ENCODE peak calls at places on chromosomes 3 and 15, in nine cellular contexts. One of them, this sample, is unnamed.

GRCh38 chr3:101890716-101891115 is 41.4 kb downstream of the NFKBIZ start:
- DNase-seq in T-helper 17 cell: no peak
- DNase-seq in naive thymus-derived CD8-positive, alpha-beta T cell: no peak
- DNase-seq in activated CD4-positive, alpha-beta T cell treated with anti-CD3 and anti-CD28 coated beads, Interleukin-2, amount 50 U/mL, for 4 hours: no peak
- DNase-seq in stimulated activated CD8-positive, alpha-beta memory T cell treated with anti-CD3 and anti-CD28 coated beads, Interleukin-4, amount 100 ng/mL, for 1 hour: no peak
- DNase-seq in GM20000: no peak
- DNase-seq in lung microvascular endothelial cell: no peak
- DNase-seq in left ventricle myocardium inferior: no peak
- DNase-seq in SJSA1: peak; percentile 58
- DNase-seq in this sample: no peak

GRCh38 chr3:64305731-64306130 is 80.5 kb upstream of the PRICKLE2 start:
- DNase-seq in left ventricle myocardium inferior: no peak
- DNase-seq in lung microvascular endothelial cell: no peak
- DNase-seq in stimulated activated CD8-positive, alpha-beta memory T cell treated with anti-CD3 and anti-CD28 coated beads, Interleukin-4, amount 100 ng/mL, for 1 hour: no peak
- DNase-seq in SJSA1: no peak
- DNase-seq in activated CD4-positive, alpha-beta T cell treated with anti-CD3 and anti-CD28 coated beads, Interleukin-2, amount 50 U/mL, for 4 hours: no peak
- DNase-seq in T-helper 17 cell: no peak
- DNase-seq in GM20000: no peak
- DNase-seq in naive thymus-derived CD8-positive, alpha-beta T cell: no peak
- DNase-seq in this sample: no peak

GRCh38 chr3:164897335-164897734 is 181.0 kb downstream of the SI start:
- DNase-seq in SJSA1: no peak
- DNase-seq in T-helper 17 cell: no peak
- DNase-seq in GM20000: no peak
- DNase-seq in left ventricle myocardium inferior: no peak
- DNase-seq in activated CD4-positive, alpha-beta T cell treated with anti-CD3 and anti-CD28 coated beads, Interleukin-2, amount 50 U/mL, for 4 hours: no peak
- DNase-seq in stimulated activated CD8-positive, alpha-beta memory T cell treated with anti-CD3 and anti-CD28 coated beads, Interleukin-4, amount 100 ng/mL, for 1 hour: no peak
- DNase-seq in naive thymus-derived CD8-positive, alpha-beta T cell: no peak
- DNase-seq in lung microvascular endothelial cell: no peak
- DNase-seq in this sample: no peak

GRCh38 chr3:41356775-41357174 is 157.5 kb downstream of the CTNNB1 start:
- DNase-seq in left ventricle myocardium inferior: no peak
- DNase-seq in lung microvascular endothelial cell: no peak
- DNase-seq in SJSA1: no peak
- DNase-seq in T-helper 17 cell: no peak
- DNase-seq in stimulated activated CD8-positive, alpha-beta memory T cell treated with anti-CD3 and anti-CD28 coated beads, Interleukin-4, amount 100 ng/mL, for 1 hour: no peak
- DNase-seq in GM20000: no peak
- DNase-seq in naive thymus-derived CD8-positive, alpha-beta T cell: no peak
- DNase-seq in activated CD4-positive, alpha-beta T cell treated with anti-CD3 and anti-CD28 coated beads, Interleukin-2, amount 50 U/mL, for 4 hours: no peak
- DNase-seq in this sample: no peak

GRCh38 chr3:179837374-179837773 is 184.5 kb downstream of the USP13 start:
- DNase-seq in left ventricle myocardium inferior: no peak
- DNase-seq in activated CD4-positive, alpha-beta T cell treated with anti-CD3 and anti-CD28 coated beads, Interleukin-2, amount 50 U/mL, for 4 hours: no peak
- DNase-seq in stimulated activated CD8-positive, alpha-beta memory T cell treated with anti-CD3 and anti-CD28 coated beads, Interleukin-4, amount 100 ng/mL, for 1 hour: no peak
- DNase-seq in T-helper 17 cell: no peak
- DNase-seq in naive thymus-derived CD8-positive, alpha-beta T cell: no peak
- DNase-seq in SJSA1: no peak
- DNase-seq in GM20000: no peak
- DNase-seq in lung microvascular endothelial cell: peak; percentile 39
- DNase-seq in this sample: no peak

GRCh38 chr3:98564282-98565005 is 29.0 kb downstream of the CPOX start:
- DNase-seq in activated CD4-positive, alpha-beta T cell treated with anti-CD3 and anti-CD28 coated beads, Interleukin-2, amount 50 U/mL, for 4 hours: no peak
- DNase-seq in left ventricle myocardium inferior: no peak
- DNase-seq in naive thymus-derived CD8-positive, alpha-beta T cell: peak; percentile 61
- DNase-seq in T-helper 17 cell: no peak
- DNase-seq in stimulated activated CD8-positive, alpha-beta memory T cell treated with anti-CD3 and anti-CD28 coated beads, Interleukin-4, amount 100 ng/mL, for 1 hour: no peak
- DNase-seq in SJSA1: no peak
- DNase-seq in lung microvascular endothelial cell: no peak
- DNase-seq in GM20000: no peak
- DNase-seq in this sample: no peak

GRCh38 chr3:132231633-132232032 is 85.6 kb upstream of the ACP3 start:
- DNase-seq in T-helper 17 cell: no peak
- DNase-seq in left ventricle myocardium inferior: no peak
- DNase-seq in SJSA1: no peak
- DNase-seq in activated CD4-positive, alpha-beta T cell treated with anti-CD3 and anti-CD28 coated beads, Interleukin-2, amount 50 U/mL, for 4 hours: no peak
- DNase-seq in stimulated activated CD8-positive, alpha-beta memory T cell treated with anti-CD3 and anti-CD28 coated beads, Interleukin-4, amount 100 ng/mL, for 1 hour: no peak
- DNase-seq in lung microvascular endothelial cell: no peak
- DNase-seq in naive thymus-derived CD8-positive, alpha-beta T cell: no peak
- DNase-seq in GM20000: no peak
- DNase-seq in this sample: no peak

GRCh38 chr15:48641416-48641815 is 4.1 kb downstream of the FBN1 start:
- DNase-seq in stimulated activated CD8-positive, alpha-beta memory T cell treated with anti-CD3 and anti-CD28 coated beads, Interleukin-4, amount 100 ng/mL, for 1 hour: no peak
- DNase-seq in naive thymus-derived CD8-positive, alpha-beta T cell: no peak
- DNase-seq in left ventricle myocardium inferior: no peak
- DNase-seq in T-helper 17 cell: no peak
- DNase-seq in SJSA1: no peak
- DNase-seq in lung microvascular endothelial cell: peak; percentile 77
- DNase-seq in activated CD4-positive, alpha-beta T cell treated with anti-CD3 and anti-CD28 coated beads, Interleukin-2, amount 50 U/mL, for 4 hours: no peak
- DNase-seq in GM20000: peak; percentile 47
- DNase-seq in this sample: no peak

GRCh38 chr3:112012205-112012604 is 13.5 kb downstream of the TAGLN3 start:
- DNase-seq in activated CD4-positive, alpha-beta T cell treated with anti-CD3 and anti-CD28 coated beads, Interleukin-2, amount 50 U/mL, for 4 hours: no peak
- DNase-seq in naive thymus-derived CD8-positive, alpha-beta T cell: no peak
- DNase-seq in lung microvascular endothelial cell: no peak
- DNase-seq in stimulated activated CD8-positive, alpha-beta memory T cell treated with anti-CD3 and anti-CD28 coated beads, Interleukin-4, amount 100 ng/mL, for 1 hour: no peak
- DNase-seq in GM20000: no peak
- DNase-seq in T-helper 17 cell: no peak
- DNase-seq in left ventricle myocardium inferior: no peak
- DNase-seq in SJSA1: no peak
- DNase-seq in this sample: no peak

GRCh38 chr3:43071313-43071893 is 34.5 kb downstream of the POMGNT2 start:
- DNase-seq in GM20000: peak; percentile 25
- DNase-seq in activated CD4-positive, alpha-beta T cell treated with anti-CD3 and anti-CD28 coated beads, Interleukin-2, amount 50 U/mL, for 4 hours: no peak
- DNase-seq in left ventricle myocardium inferior: no peak
- DNase-seq in naive thymus-derived CD8-positive, alpha-beta T cell: peak; percentile 60
- DNase-seq in lung microvascular endothelial cell: no peak
- DNase-seq in T-helper 17 cell: no peak
- DNase-seq in stimulated activated CD8-positive, alpha-beta memory T cell treated with anti-CD3 and anti-CD28 coated beads, Interleukin-4, amount 100 ng/mL, for 1 hour: no peak
- DNase-seq in SJSA1: no peak
- DNase-seq in this sample: no peak

GRCh38 chr3:46664188-46664970 is 29.1 kb downstream of the ALS2CL start:
- DNase-seq in SJSA1: peak; percentile 12
- DNase-seq in stimulated activated CD8-positive, alpha-beta memory T cell treated with anti-CD3 and anti-CD28 coated beads, Interleukin-4, amount 100 ng/mL, for 1 hour: no peak
- DNase-seq in GM20000: peak; percentile 3
- DNase-seq in naive thymus-derived CD8-positive, alpha-beta T cell: no peak
- DNase-seq in lung microvascular endothelial cell: no peak
- DNase-seq in T-helper 17 cell: no peak
- DNase-seq in activated CD4-positive, alpha-beta T cell treated with anti-CD3 and anti-CD28 coated beads, Interleukin-2, amount 50 U/mL, for 4 hours: no peak
- DNase-seq in left ventricle myocardium inferior: no peak
- DNase-seq in this sample: no peak

GRCh38 chr3:155356594-155357370 is 63.3 kb upstream of the STRIT1 start:
- DNase-seq in SJSA1: no peak
- DNase-seq in GM20000: no peak
- DNase-seq in lung microvascular endothelial cell: no peak
- DNase-seq in left ventricle myocardium inferior: no peak
- DNase-seq in stimulated activated CD8-positive, alpha-beta memory T cell treated with anti-CD3 and anti-CD28 coated beads, Interleukin-4, amount 100 ng/mL, for 1 hour: no peak
- DNase-seq in naive thymus-derived CD8-positive, alpha-beta T cell: no peak
- DNase-seq in activated CD4-positive, alpha-beta T cell treated with anti-CD3 and anti-CD28 coated beads, Interleukin-2, amount 50 U/mL, for 4 hours: no peak
- DNase-seq in T-helper 17 cell: no peak
- DNase-seq in this sample: no peak

GRCh38 chr15:87746333-87746732 is 510.2 kb downstream of the NTRK3 start:
- DNase-seq in GM20000: no peak
- DNase-seq in left ventricle myocardium inferior: no peak
- DNase-seq in T-helper 17 cell: no peak
- DNase-seq in lung microvascular endothelial cell: no peak
- DNase-seq in SJSA1: no peak
- DNase-seq in naive thymus-derived CD8-positive, alpha-beta T cell: no peak
- DNase-seq in activated CD4-positive, alpha-beta T cell treated with anti-CD3 and anti-CD28 coated beads, Interleukin-2, amount 50 U/mL, for 4 hours: no peak
- DNase-seq in stimulated activated CD8-positive, alpha-beta memory T cell treated with anti-CD3 and anti-CD28 coated beads, Interleukin-4, amount 100 ng/mL, for 1 hour: no peak
- DNase-seq in this sample: no peak

GRCh38 chr3:101381809-101382208 is 61.4 kb upstream of the IMPG2 start:
- DNase-seq in T-helper 17 cell: no peak
- DNase-seq in GM20000: no peak
- DNase-seq in SJSA1: no peak
- DNase-seq in lung microvascular endothelial cell: peak; percentile 71
- DNase-seq in naive thymus-derived CD8-positive, alpha-beta T cell: no peak
- DNase-seq in activated CD4-positive, alpha-beta T cell treated with anti-CD3 and anti-CD28 coated beads, Interleukin-2, amount 50 U/mL, for 4 hours: no peak
- DNase-seq in left ventricle myocardium inferior: no peak
- DNase-seq in stimulated activated CD8-positive, alpha-beta memory T cell treated with anti-CD3 and anti-CD28 coated beads, Interleukin-4, amount 100 ng/mL, for 1 hour: no peak
- DNase-seq in this sample: no peak

GRCh38 chr3:63724987-63725386 is 72.5 kb downstream of the SNTN start:
- DNase-seq in SJSA1: peak; percentile 93
- DNase-seq in stimulated activated CD8-positive, alpha-beta memory T cell treated with anti-CD3 and anti-CD28 coated beads, Interleukin-4, amount 100 ng/mL, for 1 hour: no peak
- DNase-seq in naive thymus-derived CD8-positive, alpha-beta T cell: no peak
- DNase-seq in T-helper 17 cell: no peak
- DNase-seq in activated CD4-positive, alpha-beta T cell treated with anti-CD3 and anti-CD28 coated beads, Interleukin-2, amount 50 U/mL, for 4 hours: no peak
- DNase-seq in GM20000: no peak
- DNase-seq in lung microvascular endothelial cell: no peak
- DNase-seq in left ventricle myocardium inferior: no peak
- DNase-seq in this sample: no peak

GRCh38 chr15:34673241-34673640 is 81.6 kb downstream of the GJD2 start:
- DNase-seq in activated CD4-positive, alpha-beta T cell treated with anti-CD3 and anti-CD28 coated beads, Interleukin-2, amount 50 U/mL, for 4 hours: no peak
- DNase-seq in GM20000: no peak
- DNase-seq in T-helper 17 cell: no peak
- DNase-seq in lung microvascular endothelial cell: no peak
- DNase-seq in left ventricle myocardium inferior: no peak
- DNase-seq in stimulated activated CD8-positive, alpha-beta memory T cell treated with anti-CD3 and anti-CD28 coated beads, Interleukin-4, amount 100 ng/mL, for 1 hour: no peak
- DNase-seq in SJSA1: no peak
- DNase-seq in naive thymus-derived CD8-positive, alpha-beta T cell: no peak
- DNase-seq in this sample: no peak

GRCh38 chr15:44208956-44209355 is 13.9 kb upstream of the FRMD5 start:
- DNase-seq in left ventricle myocardium inferior: no peak
- DNase-seq in T-helper 17 cell: no peak
- DNase-seq in SJSA1: no peak
- DNase-seq in lung microvascular endothelial cell: no peak
- DNase-seq in GM20000: no peak
- DNase-seq in stimulated activated CD8-positive, alpha-beta memory T cell treated with anti-CD3 and anti-CD28 coated beads, Interleukin-4, amount 100 ng/mL, for 1 hour: no peak
- DNase-seq in activated CD4-positive, alpha-beta T cell treated with anti-CD3 and anti-CD28 coated beads, Interleukin-2, amount 50 U/mL, for 4 hours: no peak
- DNase-seq in naive thymus-derived CD8-positive, alpha-beta T cell: no peak
- DNase-seq in this sample: no peak

GRCh38 chr3:106116733-106117489 is 248.1 kb upstream of the CBLB start:
- DNase-seq in T-helper 17 cell: no peak
- DNase-seq in naive thymus-derived CD8-positive, alpha-beta T cell: no peak
- DNase-seq in SJSA1: no peak
- DNase-seq in activated CD4-positive, alpha-beta T cell treated with anti-CD3 and anti-CD28 coated beads, Interleukin-2, amount 50 U/mL, for 4 hours: no peak
- DNase-seq in GM20000: no peak
- DNase-seq in lung microvascular endothelial cell: no peak
- DNase-seq in stimulated activated CD8-positive, alpha-beta memory T cell treated with anti-CD3 and anti-CD28 coated beads, Interleukin-4, amount 100 ng/mL, for 1 hour: no peak
- DNase-seq in left ventricle myocardium inferior: no peak
- DNase-seq in this sample: no peak

This sample was measured in cerebellar nuclear complex.